ENCODE peak calls at places on chromosomes 3 and 15, in six cellular contexts. One of them, this sample, is unnamed.

GRCh38 chr3:75395601-75396315 is 268.4 kb upstream of the FRG2C start:
- DNase-seq in suprapubic skin: no peak
- DNase-seq in psoas muscle: no peak
- DNase-seq in fibroblast of mammary gland: no peak
- DNase-seq in CD4-positive, alpha-beta T cell: no peak
- DNase-seq in BE2C: no peak
- DNase-seq in this sample: no peak

GRCh38 chr3:59464187-59464586 is 414.4 kb upstream of the CFAP20DC start:
- DNase-seq in BE2C: no peak
- DNase-seq in fibroblast of mammary gland: no peak
- DNase-seq in suprapubic skin: no peak
- DNase-seq in CD4-positive, alpha-beta T cell: no peak
- DNase-seq in psoas muscle: no peak
- DNase-seq in this sample: no peak

GRCh38 chr15:50562735-50563640 is 16.5 kb upstream of the USP50 start:
- DNase-seq in psoas muscle: no peak
- DNase-seq in CD4-positive, alpha-beta T cell: no peak
- DNase-seq in suprapubic skin: no peak
- DNase-seq in BE2C: no peak
- DNase-seq in fibroblast of mammary gland: peak; percentile 17
- DNase-seq in this sample: no peak

GRCh38 chr15:36609793-36610192 is 30.4 kb downstream of the CDIN1 start:
- DNase-seq in suprapubic skin: no peak
- DNase-seq in fibroblast of mammary gland: no peak
- DNase-seq in CD4-positive, alpha-beta T cell: no peak
- DNase-seq in psoas muscle: no peak
- DNase-seq in BE2C: no peak
- DNase-seq in this sample: no peak

GRCh38 chr15:69976366-69976994 is 121.2 kb downstream of the TLE3 start:
- DNase-seq in BE2C: no peak
- DNase-seq in fibroblast of mammary gland: peak; percentile 38
- DNase-seq in psoas muscle: no peak
- DNase-seq in suprapubic skin: no peak
- DNase-seq in CD4-positive, alpha-beta T cell: peak; percentile 40
- DNase-seq in this sample: no peak

GRCh38 chr3:37892917-37893595 is 31.4 kb downstream of the CTDSPL start:
- DNase-seq in CD4-positive, alpha-beta T cell: no peak
- DNase-seq in suprapubic skin: no peak
- DNase-seq in BE2C: no peak
- DNase-seq in psoas muscle: peak; percentile 78
- DNase-seq in fibroblast of mammary gland: no peak
- DNase-seq in this sample: no peak

GRCh38 chr3:158097571-158098553 is 8.4 kb downstream of the SHOX2 start:
- DNase-seq in fibroblast of mammary gland: no peak
- DNase-seq in CD4-positive, alpha-beta T cell: peak; percentile 50
- DNase-seq in suprapubic skin: peak; percentile 60
- DNase-seq in psoas muscle: peak; percentile 65
- DNase-seq in BE2C: no peak
- DNase-seq in this sample: no peak

GRCh38 chr15:22950211-22950990 is 29.8 kb downstream of the CYFIP1 start:
- DNase-seq in fibroblast of mammary gland: peak; percentile 21
- DNase-seq in BE2C: no peak
- DNase-seq in CD4-positive, alpha-beta T cell: no peak
- DNase-seq in suprapubic skin: peak; percentile 42
- DNase-seq in psoas muscle: no peak
- DNase-seq in this sample: no peak

GRCh38 chr3:100558233-100558632 is 51.2 kb upstream of the ADGRG7 start:
- DNase-seq in CD4-positive, alpha-beta T cell: no peak
- DNase-seq in suprapubic skin: no peak
- DNase-seq in BE2C: no peak
- DNase-seq in psoas muscle: no peak
- DNase-seq in fibroblast of mammary gland: no peak
- DNase-seq in this sample: no peak

GRCh38 chr3:188853896-188854295 is 317.9 kb upstream of the TPRG1 start:
- DNase-seq in psoas muscle: no peak
- DNase-seq in BE2C: no peak
- DNase-seq in suprapubic skin: no peak
- DNase-seq in fibroblast of mammary gland: peak; percentile 55
- DNase-seq in CD4-positive, alpha-beta T cell: no peak
- DNase-seq in this sample: no peak

GRCh38 chr15:67771201-67771600 is 54.1 kb upstream of the SKOR1 start:
- DNase-seq in suprapubic skin: no peak
- DNase-seq in psoas muscle: no peak
- DNase-seq in fibroblast of mammary gland: no peak
- DNase-seq in CD4-positive, alpha-beta T cell: no peak
- DNase-seq in BE2C: peak; percentile 37
- DNase-seq in this sample: no peak

GRCh38 chr3:30770387-30770786 is 124.1 kb downstream of the GADL1 start:
- DNase-seq in BE2C: no peak
- DNase-seq in suprapubic skin: no peak
- DNase-seq in psoas muscle: peak; percentile 69
- DNase-seq in fibroblast of mammary gland: peak; percentile 95
- DNase-seq in CD4-positive, alpha-beta T cell: no peak
- DNase-seq in this sample: no peak

GRCh38 chr15:65221708-65222107 is 10.4 kb upstream of the CILP start:
- DNase-seq in psoas muscle: no peak
- DNase-seq in CD4-positive, alpha-beta T cell: no peak
- DNase-seq in BE2C: no peak
- DNase-seq in fibroblast of mammary gland: no peak
- DNase-seq in suprapubic skin: no peak
- DNase-seq in this sample: no peak

GRCh38 chr15:67854358-67854757 is 14.5 kb upstream of the RNU6-1 start:
- DNase-seq in psoas muscle: no peak
- DNase-seq in CD4-positive, alpha-beta T cell: no peak
- DNase-seq in fibroblast of mammary gland: no peak
- DNase-seq in BE2C: no peak
- DNase-seq in suprapubic skin: peak; percentile 35
- DNase-seq in this sample: no peak

GRCh38 chr15:66796343-66796742 is 94.3 kb downstream of the SMAD6 start:
- DNase-seq in suprapubic skin: no peak
- DNase-seq in psoas muscle: no peak
- DNase-seq in fibroblast of mammary gland: no peak
- DNase-seq in CD4-positive, alpha-beta T cell: no peak
- DNase-seq in BE2C: no peak
- DNase-seq in this sample: no peak

GRCh38 chr3:194306109-194306686 is 44.9 kb downstream of the CPN2 start:
- DNase-seq in psoas muscle: no peak
- DNase-seq in BE2C: no peak
- DNase-seq in suprapubic skin: peak; percentile 51
- DNase-seq in CD4-positive, alpha-beta T cell: peak; percentile 41
- DNase-seq in fibroblast of mammary gland: no peak
- DNase-seq in this sample: no peak

GRCh38 chr3:17142516-17142915 is 257.8 kb downstream of the PLCL2 start:
- DNase-seq in BE2C: no peak
- DNase-seq in CD4-positive, alpha-beta T cell: no peak
- DNase-seq in fibroblast of mammary gland: no peak
- DNase-seq in psoas muscle: peak; percentile 30
- DNase-seq in suprapubic skin: no peak
- DNase-seq in this sample: no peak

GRCh38 chr3:56133423-56133822 is 334.8 kb downstream of the ERC2 start:
- DNase-seq in BE2C: no peak
- DNase-seq in suprapubic skin: no peak
- DNase-seq in psoas muscle: no peak
- DNase-seq in fibroblast of mammary gland: peak; percentile 70
- DNase-seq in CD4-positive, alpha-beta T cell: no peak
- DNase-seq in this sample: no peak

GRCh38 chr15:87764461-87765236 is 491.9 kb downstream of the NTRK3 start:
- DNase-seq in psoas muscle: no peak
- DNase-seq in BE2C: no peak
- DNase-seq in fibroblast of mammary gland: peak; percentile 2
- DNase-seq in suprapubic skin: no peak
- DNase-seq in CD4-positive, alpha-beta T cell: no peak
- DNase-seq in this sample: no peak

GRCh38 chr3:171323934-171324535 is 136.2 kb downstream of the TNIK start:
- DNase-seq in suprapubic skin: no peak
- DNase-seq in psoas muscle: no peak
- DNase-seq in CD4-positive, alpha-beta T cell: no peak
- DNase-seq in BE2C: no peak
- DNase-seq in fibroblast of mammary gland: peak; percentile 6
- DNase-seq in this sample: no peak

GRCh38 chr3:194324823-194325327 is 26.3 kb downstream of the CPN2 start:
- DNase-seq in BE2C: no peak
- DNase-seq in suprapubic skin: no peak
- DNase-seq in fibroblast of mammary gland: no peak
- DNase-seq in psoas muscle: no peak
- DNase-seq in CD4-positive, alpha-beta T cell: no peak
- DNase-seq in this sample: no peak

GRCh38 chr15:49145651-49146609 is 9.5 kb downstream of the COPS2 start:
- DNase-seq in BE2C: peak; percentile 54
- DNase-seq in fibroblast of mammary gland: peak; percentile 75
- DNase-seq in psoas muscle: no peak
- DNase-seq in suprapubic skin: no peak
- DNase-seq in CD4-positive, alpha-beta T cell: no peak
- DNase-seq in this sample: no peak

GRCh38 chr15:89457086-89457485 is 39.3 kb downstream of the RHCG start:
- DNase-seq in CD4-positive, alpha-beta T cell: no peak
- DNase-seq in BE2C: peak; percentile 36
- DNase-seq in psoas muscle: no peak
- DNase-seq in fibroblast of mammary gland: peak; percentile 43
- DNase-seq in suprapubic skin: no peak
- DNase-seq in this sample: no peak

GRCh38 chr3:132210476-132211346 is 106.5 kb upstream of the ACP3 start:
- DNase-seq in psoas muscle: no peak
- DNase-seq in BE2C: peak; percentile 47
- DNase-seq in CD4-positive, alpha-beta T cell: no peak
- DNase-seq in suprapubic skin: no peak
- DNase-seq in fibroblast of mammary gland: no peak
- DNase-seq in this sample: no peak
- TF ChIP-seq CTCF in psoas muscle: peak; percentile 3
- TF ChIP-seq CTCF in BE2C: peak; percentile 88
- TF ChIP-seq CTCF in CD4-positive, alpha-beta T cell: no peak
- TF ChIP-seq CTCF in suprapubic skin: peak; percentile 27
- TF ChIP-seq CTCF in fibroblast of mammary gland: peak; percentile 59
- TF ChIP-seq CTCF in this sample: no peak

GRCh38 chr3:109532257-109533216 is 195.2 kb upstream of the DPPA4 start:
- DNase-seq in BE2C: peak; percentile 12
- DNase-seq in psoas muscle: no peak
- DNase-seq in suprapubic skin: no peak
- DNase-seq in CD4-positive, alpha-beta T cell: peak; percentile 13
- DNase-seq in fibroblast of mammary gland: peak; percentile 42
- DNase-seq in this sample: no peak
- TF ChIP-seq CTCF in BE2C: peak; percentile 22
- TF ChIP-seq CTCF in psoas muscle: no peak
- TF ChIP-seq CTCF in suprapubic skin: no peak
- TF ChIP-seq CTCF in CD4-positive, alpha-beta T cell: peak; percentile 29
- TF ChIP-seq CTCF in fibroblast of mammary gland: peak; percentile 3
- TF ChIP-seq CTCF in this sample: no peak

GRCh38 chr15:45128971-45129639 is 574 bp downstream of the DUOXA1 start:
- DNase-seq in CD4-positive, alpha-beta T cell: no peak
- DNase-seq in BE2C: no peak
- DNase-seq in fibroblast of mammary gland: no peak
- DNase-seq in psoas muscle: no peak
- DNase-seq in suprapubic skin: no peak
- DNase-seq in this sample: no peak

GRCh38 chr15:45130291-45131000 is 652 bp downstream of the DUOX1 start:
- DNase-seq in psoas muscle: no peak
- DNase-seq in BE2C: no peak
- DNase-seq in CD4-positive, alpha-beta T cell: no peak
- DNase-seq in fibroblast of mammary gland: no peak
- DNase-seq in suprapubic skin: no peak
- DNase-seq in this sample: no peak

GRCh38 chr15:45123397-45123796 is 6.3 kb downstream of the DUOXA1 start:
- DNase-seq in CD4-positive, alpha-beta T cell: no peak
- DNase-seq in fibroblast of mammary gland: no peak
- DNase-seq in BE2C: no peak
- DNase-seq in psoas muscle: no peak
- DNase-seq in suprapubic skin: no peak
- DNase-seq in this sample: no peak

GRCh38 chr15:45129651-45130129 is at the start of the genes DUOX1 and DUOXA1:
- DNase-seq in psoas muscle: peak; percentile 66
- DNase-seq in suprapubic skin: no peak
- DNase-seq in fibroblast of mammary gland: no peak
- DNase-seq in BE2C: no peak
- DNase-seq in CD4-positive, alpha-beta T cell: no peak
- DNase-seq in this sample: no peak

DNA sequence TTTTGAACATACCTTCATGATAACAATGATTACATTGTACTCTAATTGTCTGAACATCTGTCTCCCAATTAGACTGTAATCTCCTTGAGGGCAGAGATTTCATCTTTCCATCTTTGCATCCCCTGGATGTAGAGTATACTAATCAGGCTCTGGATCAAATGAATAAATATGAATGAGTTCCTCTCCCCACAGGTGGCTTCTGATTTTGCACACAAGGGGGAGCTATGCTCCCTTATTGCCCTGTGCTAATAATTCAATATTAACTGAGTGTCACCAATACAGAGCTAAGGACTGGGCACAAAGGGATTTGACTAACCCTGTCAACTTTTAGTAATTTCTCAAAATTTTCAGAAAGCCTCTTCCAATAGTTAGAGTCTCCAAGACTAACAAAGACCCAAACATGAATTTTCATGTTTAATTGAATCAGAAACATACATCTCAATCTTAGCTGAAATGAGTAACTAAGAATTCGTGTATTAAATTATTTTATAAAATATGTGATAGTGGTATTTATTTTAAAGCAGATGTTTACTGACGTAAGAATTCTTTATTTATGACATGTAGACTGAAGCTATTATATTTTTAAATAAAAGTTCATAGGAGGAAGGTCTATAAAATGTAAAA is 3.0 kb downstream of the DUOXA1 start:
- DNase-seq in suprapubic skin: no peak
- DNase-seq in BE2C: peak; percentile 50
- DNase-seq in CD4-positive, alpha-beta T cell: no peak
- DNase-seq in psoas muscle: no peak
- DNase-seq in fibroblast of mammary gland: peak; percentile 43
- DNase-seq in this sample: no peak
- TF ChIP-seq CTCF in suprapubic skin: peak; percentile 65
- TF ChIP-seq CTCF in BE2C: peak; percentile 79
- TF ChIP-seq CTCF in CD4-positive, alpha-beta T cell: peak; percentile 80
- TF ChIP-seq CTCF in psoas muscle: peak; percentile 55
- TF ChIP-seq CTCF in fibroblast of mammary gland: peak; percentile 69
- TF ChIP-seq CTCF in this sample: no peak

DNA sequence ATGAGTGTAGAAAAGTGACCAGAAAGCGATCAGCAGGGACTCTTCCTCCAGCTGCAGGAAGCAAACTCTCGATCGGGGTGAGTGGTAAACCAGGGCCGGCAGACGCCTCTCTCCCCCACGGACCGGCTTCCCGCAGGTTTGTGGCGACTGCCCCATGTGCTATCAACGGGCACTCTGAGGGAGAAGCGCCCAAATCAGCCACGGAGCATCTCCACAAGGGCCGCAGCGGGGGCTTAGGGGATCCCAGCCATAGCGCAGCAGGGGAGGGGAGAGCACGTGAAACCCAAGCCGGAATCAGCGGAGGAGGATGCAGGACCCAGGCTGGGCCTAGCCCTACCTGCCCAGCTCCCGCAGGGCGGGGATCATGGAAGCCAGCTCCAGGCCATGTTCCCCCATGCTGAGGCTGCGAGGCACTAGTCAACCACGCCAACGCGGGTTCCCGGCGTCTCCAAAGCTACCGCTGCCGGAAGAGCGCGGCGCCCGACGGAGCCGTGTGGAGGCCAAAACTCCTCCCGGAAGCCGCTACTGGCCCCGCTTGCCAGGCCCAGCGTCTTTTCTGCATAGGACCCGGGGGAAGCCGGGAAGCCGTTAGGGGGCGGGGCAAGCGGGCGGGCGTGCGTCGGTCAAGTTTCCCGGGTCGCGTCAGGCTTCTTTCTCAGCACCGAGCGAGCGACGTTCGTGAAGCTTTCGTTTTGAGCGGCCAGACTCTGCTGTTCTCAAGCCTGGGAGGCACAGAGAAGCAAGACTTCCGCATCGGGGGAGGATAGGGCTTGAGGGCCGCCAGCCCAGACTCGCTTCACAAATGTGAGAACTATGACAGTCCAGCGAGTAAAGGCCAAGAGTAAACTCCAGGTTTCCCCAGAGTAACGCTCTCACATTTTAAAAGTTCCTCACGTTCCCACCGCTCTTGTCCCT is at the start of gene ATR:
- DNase-seq in BE2C: peak; percentile 98
- DNase-seq in CD4-positive, alpha-beta T cell: peak; percentile 92
- DNase-seq in fibroblast of mammary gland: peak; percentile 92
- DNase-seq in suprapubic skin: peak; percentile 98
- DNase-seq in psoas muscle: peak; percentile 99
- DNase-seq in this sample: peak; percentile 81
- TF ChIP-seq CTCF in BE2C: peak; percentile 1
- TF ChIP-seq CTCF in CD4-positive, alpha-beta T cell: no peak
- TF ChIP-seq CTCF in fibroblast of mammary gland: no peak
- TF ChIP-seq CTCF in suprapubic skin: no peak
- TF ChIP-seq CTCF in psoas muscle: no peak
- TF ChIP-seq CTCF in this sample: no peak

This sample was measured in omental fat pad.